ENCODE peak calls at places on chromosomes 12 and 14, in eight cellular contexts. H is mammary epithelial cell; U is activated CD4-positive, alpha-beta T cell treated with anti-CD3 and anti-CD28 coated beads, Interleukin-2, amount 50 U/mL, for 48 hours; W is left ventricle myocardium inferior; A is activated CD8-positive, alpha-beta memory T cell treated with anti-CD3 and anti-CD28 coated beads for 4 hours; P is colonic mucosa; J is IMR-90; O is mucosa of descending colon. Z is an unnamed sample.
A peak's percentile ranks its signal among the peaks of the same experiment; 100 is the strongest.

GRCh38 chr12:51419473-51420228 is 5.0 kb upstream of the SLC4A8 start:
- DNase-seq in P (no peak), O (no peak), J (no peak), U (no peak), A (no peak), H (no peak), W (no peak), Z (no peak)

GRCh38 chr14:33291529-33292104 is 352.9 kb downstream of the NPAS3 start:
- DNase-seq in H (no peak), U (no peak), O (no peak), A (no peak), J (no peak), P (no peak), W (no peak), Z (no peak)

GRCh38 chr14:65351493-65352224 is 60.9 kb upstream of the FUT8 start:
- DNase-seq in P (no peak), O (no peak), U (no peak), W (no peak), J (no peak), H (no peak), A (no peak), Z (no peak)

GRCh38 chr12:131251336-131252101 is 297.8 kb downstream of the ADGRD1 start:
- DNase-seq in P (no peak), U (no peak), A (no peak), O (no peak), H (no peak), W (no peak), J (no peak), Z (peak; percentile 59)

GRCh38 chr12:131608740-131609665 is 101.9 kb upstream of the SFSWAP start:
- DNase-seq in H (peak; percentile 23), O (no peak), U (peak; percentile 67), J (peak; percentile 7), A (no peak), P (peak; percentile 63), W (peak; percentile 73), Z (peak; percentile 92)

GRCh38 chr14:100147181-100147631 is 12.2 kb downstream of the DEGS2 start:
- DNase-seq in O (peak; percentile 77), U (peak; percentile 50), A (peak; percentile 27), W (no peak), P (no peak), J (no peak), H (no peak), Z (no peak)

GRCh38 chr12:93002278-93003054 is 73.4 kb upstream of the EEA1 start:
- DNase-seq in O (no peak), J (peak; percentile 92), W (no peak), P (no peak), U (no peak), A (no peak), H (peak; percentile 21), Z (no peak)

GRCh38 chr14:101980700-101981099 is 16.3 kb downstream of the DYNC1H1 start:
- DNase-seq in O (no peak), W (no peak), U (peak; percentile 18), A (no peak), H (peak; percentile 98), J (peak; percentile 99), P (no peak), Z (peak; percentile 70)

GRCh38 chr12:1591029-1591428 is 3.4 kb downstream of the FBXL14 start:
- DNase-seq in H (peak; percentile 52), A (no peak), P (peak; percentile 63), W (no peak), U (no peak), J (no peak), O (no peak), Z (no peak)

GRCh38 chr14:75383721-75384120 is 44.1 kb upstream of the JDP2 start:
- DNase-seq in O (no peak), J (no peak), A (no peak), U (no peak), P (no peak), W (no peak), H (no peak), Z (no peak)

GRCh38 chr14:51616724-51617409 is 34.8 kb upstream of the FRMD6 start:
- DNase-seq in O (no peak), H (peak; percentile 80), P (no peak), W (no peak), J (peak; percentile 94), A (no peak), U (no peak), Z (no peak)

GRCh38 chr14:104731249-104731924 is 7.4 kb downstream of the ADSS1 start:
- DNase-seq in H (no peak), A (no peak), U (no peak), W (no peak), J (no peak), P (no peak), O (no peak), Z (no peak)

GRCh38 chr12:1639538-1639937 is 10.5 kb downstream of the WNT5B start:
- DNase-seq in A (no peak), P (no peak), U (no peak), J (no peak), O (no peak), H (no peak), W (no peak), Z (no peak)

GRCh38 chr14:75533791-75534190 is 11.5 kb downstream of the BATF start:
- DNase-seq in J (no peak), O (no peak), A (no peak), H (no peak), P (no peak), W (no peak), U (no peak), Z (no peak)

GRCh38 chr12:62933871-62934798 is 815 bp downstream of the PPM1H start:
- DNase-seq in O (peak; percentile 65), J (peak; percentile 4), A (no peak), H (peak; percentile 19), P (peak; percentile 44), U (peak; percentile 6), W (peak; percentile 60), Z (peak; percentile 86)

GRCh38 chr12:52551466-52551865 is 1.5 kb downstream of the KRT71 start:
- DNase-seq in O (no peak), P (no peak), A (no peak), U (no peak), H (no peak), W (peak; percentile 36), J (no peak), Z (no peak)

GRCh38 chr12:117742721-117743120 is 226.1 kb downstream of the KSR2 start:
- DNase-seq in U (no peak), A (no peak), O (no peak), H (no peak), P (no peak), W (no peak), J (no peak), Z (no peak)

GRCh38 chr12:34403706-34404376 is 381.5 kb downstream of the ALG10 start:
- DNase-seq in J (no peak), W (peak; percentile 3), A (no peak), U (no peak), O (peak; percentile 14), P (peak; percentile 9), H (no peak), Z (peak; percentile 51)

GRCh38 chr14:90450151-90450550 is 53.3 kb downstream of the CALM1 start:
- DNase-seq in P (no peak), U (no peak), O (no peak), A (no peak), J (no peak), H (no peak), W (no peak), Z (no peak)

GRCh38 chr12:93773122-93773871 is 96.1 kb downstream of the CRADD start:
- DNase-seq in W (no peak), J (peak; percentile 34), A (no peak), H (peak; percentile 33), P (no peak), U (peak; percentile 44), O (no peak), Z (no peak)

GRCh38 chr14:24325963-24326362 is 8.9 kb downstream of the ADCY4 start:
- DNase-seq in U (no peak), A (no peak), O (no peak), H (no peak), J (no peak), P (no peak), W (no peak), Z (peak; percentile 33)

GRCh38 chr14:30977752-30978151 is 47.7 kb upstream of the AP4S1 start:
- DNase-seq in W (no peak), O (no peak), U (no peak), H (no peak), J (no peak), P (no peak), A (no peak), Z (no peak)

GRCh38 chr12:34291001-34291400 is 268.7 kb downstream of the ALG10 start:
- DNase-seq in O (peak; percentile 27), W (peak; percentile 3), J (no peak), P (no peak), U (no peak), A (no peak), H (no peak), Z (peak; percentile 55)

GRCh38 chr12:5715076-5715475 is 230.0 kb downstream of the ANO2 start:
- DNase-seq in O (no peak), P (peak; percentile 70), U (no peak), A (no peak), J (no peak), W (no peak), H (no peak), Z (no peak)

GRCh38 chr14:85002846-85003245 is 527.1 kb upstream of the FLRT2 start:
- DNase-seq in W (no peak), P (no peak), U (no peak), A (no peak), J (no peak), O (no peak), H (no peak), Z (no peak)

Z was measured in aorta.